ENCODE peak calls at places on chromosomes 3 and 15, in seven cellular contexts. M is neural progenitor cell, X is GM10248, S is endothelial cell, A is sigmoid colon, P is HFF-Myc, R is tibial nerve. H is an unnamed sample.

GRCh38 chr3:182148360-182148759 is 436.6 kb downstream of the SOX2 start:
- DNase-seq in M (no peak), X (no peak), S (no peak), A (no peak), P (no peak), R (no peak), H (no peak)

GRCh38 chr3:197132916-197133530 is 103.4 kb upstream of the MELTF start:
- DNase-seq in M (no peak), X (no peak), S (no peak), A (no peak), P (no peak), R (no peak), H (no peak)

GRCh38 chr3:180693656-180694055 is 14.4 kb upstream of the CCDC39 start:
- DNase-seq in M (no peak), X (no peak), S (no peak), A (no peak), P (no peak), R (no peak), H (no peak)

GRCh38 chr15:31300981-31301686 is 25.5 kb upstream of the KLF13 start:
- DNase-seq in M (no peak), X (no peak), S (no peak), A (peak; percentile 54), P (no peak), R (no peak), H (no peak)

GRCh38 chr3:11995061-11995460 is 9.1 kb upstream of the SYN2 start:
- DNase-seq in M (peak; percentile 65), X (no peak), S (no peak), A (no peak), P (no peak), R (no peak), H (no peak)

GRCh38 chr3:52046914-52047239 is 9.5 kb downstream of the DUSP7 start:
- DNase-seq in M (no peak), X (no peak), S (no peak), A (no peak), P (no peak), R (no peak), H (no peak)

GRCh38 chr3:171781711-171782127 is 28.6 kb downstream of the PLD1 start:
- DNase-seq in M (no peak), X (no peak), S (no peak), A (no peak), P (no peak), R (no peak), H (no peak)

GRCh38 chr3:55059027-55059629 is 131.3 kb upstream of the LRTM1 start:
- DNase-seq in M (no peak), X (no peak), S (no peak), A (no peak), P (no peak), R (no peak), H (no peak)

GRCh38 chr15:23038741-23039150 is 623 bp downstream of the TUBGCP5 start:
- DNase-seq in M (no peak), X (no peak), S (no peak), A (no peak), P (no peak), R (no peak), H (no peak)

GRCh38 chr3:191356586-191357439 is 26.5 kb upstream of the UTS2B start:
- DNase-seq in M (no peak), X (no peak), S (no peak), A (no peak), P (no peak), R (no peak), H (no peak)

GRCh38 chr15:70714575-70714974 is 48.8 kb downstream of the UACA start:
- DNase-seq in M (no peak), X (no peak), S (no peak), A (no peak), P (no peak), R (no peak), H (no peak)

GRCh38 chr3:120432105-120432860 is 18.5 kb downstream of the FSTL1 start:
- DNase-seq in M (peak; percentile 83), X (no peak), S (no peak), A (no peak), P (no peak), R (no peak), H (no peak)

DNA sequence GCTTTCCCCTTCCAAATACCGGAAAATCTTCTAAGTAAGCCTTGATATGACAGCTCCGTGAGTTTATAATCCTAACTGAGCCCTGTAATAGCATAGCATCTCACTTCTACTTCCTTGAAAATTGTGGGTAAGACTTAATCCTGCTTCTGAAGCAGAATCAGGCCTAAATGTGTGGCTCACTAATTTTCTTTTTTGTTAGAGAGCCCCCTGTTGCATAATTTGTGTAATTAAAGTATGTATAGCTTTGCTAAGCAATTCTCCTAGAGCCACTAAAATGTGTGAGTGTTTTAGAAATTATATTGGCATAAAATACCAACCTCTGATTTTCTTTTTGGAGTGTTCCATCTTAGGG is 304.4 kb downstream of the FGF12 start:
- DNase-seq in M (peak; percentile 34), X (no peak), S (no peak), A (no peak), P (no peak), R (no peak), H (no peak)
- TF ChIP-seq CTCF in M (peak; percentile 58), X (no peak), S (peak; percentile 39), A (no peak), P (no peak), R (no peak), H (peak; percentile 48)

GRCh38 chr15:63019539-63020109 is 22.9 kb upstream of the TPM1 start:
- DNase-seq in M (peak; percentile 73), X (no peak), S (no peak), A (peak; percentile 78), P (peak; percentile 72), R (no peak), H (no peak)
- TF ChIP-seq CTCF in M (peak; percentile 9), X (no peak), S (no peak), A (no peak), P (no peak), R (no peak), H (no peak)

DNA sequence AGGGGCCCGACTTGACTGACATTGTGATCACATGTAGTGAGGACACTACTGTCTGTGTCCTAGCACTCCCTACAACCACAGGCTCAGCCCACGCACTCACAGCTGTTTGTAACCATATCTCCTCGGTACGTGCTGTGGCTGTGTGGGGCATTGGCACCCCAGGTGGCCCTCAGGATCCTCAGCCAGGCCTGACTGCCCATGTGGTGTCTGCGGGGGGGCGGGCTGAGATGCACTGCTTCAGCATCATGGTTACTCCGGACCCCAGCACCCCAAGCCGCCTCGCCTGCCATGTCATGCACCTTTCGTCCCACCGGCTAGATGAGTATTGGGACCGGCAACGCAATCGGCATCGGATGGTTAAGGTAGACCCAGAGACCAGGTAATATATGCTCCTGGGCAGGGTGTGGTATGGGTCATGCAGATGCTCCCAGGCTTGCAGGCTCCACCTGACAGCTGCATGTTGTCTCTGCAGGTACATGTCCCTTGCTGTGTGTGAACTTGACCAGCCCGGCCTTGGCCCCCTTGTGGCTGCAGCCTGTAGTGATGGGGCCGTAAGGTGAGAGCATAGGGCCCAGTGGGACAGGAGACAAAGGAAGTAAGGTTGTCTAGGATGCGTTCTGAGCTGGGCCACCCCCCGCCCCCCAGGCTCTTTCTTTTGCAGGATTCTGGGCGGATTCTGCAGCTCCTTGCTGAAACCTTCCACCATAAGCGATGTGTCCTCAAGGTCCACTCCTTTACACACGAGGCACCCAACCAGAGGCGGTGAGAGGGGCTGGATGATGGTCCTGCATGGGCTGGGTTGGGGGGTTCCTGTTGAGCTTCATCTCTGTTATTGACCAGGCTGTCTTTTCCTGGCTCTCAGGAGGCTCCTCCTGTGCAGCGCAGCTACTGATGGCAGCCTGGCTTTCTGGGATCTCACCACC is 4.4 kb downstream of the DALRD3 start:
- DNase-seq in M (no peak), X (peak; percentile 52), S (peak; percentile 63), A (no peak), P (no peak), R (no peak), H (no peak)
- TF ChIP-seq CTCF in M (peak; percentile 48), X (peak; percentile 71), S (peak; percentile 70), A (no peak), P (peak; percentile 74), R (peak; percentile 29), H (peak; percentile 67)

GRCh38 chr3:81339040-81339845 is 422.2 kb downstream of the GBE1 start:
- DNase-seq in M (peak; percentile 11), X (peak; percentile 27), S (no peak), A (no peak), P (no peak), R (no peak), H (no peak)
- TF ChIP-seq CTCF in M (peak; percentile 64), X (no peak), S (peak; percentile 70), A (no peak), P (peak; percentile 30), R (no peak), H (peak; percentile 51)

DNA sequence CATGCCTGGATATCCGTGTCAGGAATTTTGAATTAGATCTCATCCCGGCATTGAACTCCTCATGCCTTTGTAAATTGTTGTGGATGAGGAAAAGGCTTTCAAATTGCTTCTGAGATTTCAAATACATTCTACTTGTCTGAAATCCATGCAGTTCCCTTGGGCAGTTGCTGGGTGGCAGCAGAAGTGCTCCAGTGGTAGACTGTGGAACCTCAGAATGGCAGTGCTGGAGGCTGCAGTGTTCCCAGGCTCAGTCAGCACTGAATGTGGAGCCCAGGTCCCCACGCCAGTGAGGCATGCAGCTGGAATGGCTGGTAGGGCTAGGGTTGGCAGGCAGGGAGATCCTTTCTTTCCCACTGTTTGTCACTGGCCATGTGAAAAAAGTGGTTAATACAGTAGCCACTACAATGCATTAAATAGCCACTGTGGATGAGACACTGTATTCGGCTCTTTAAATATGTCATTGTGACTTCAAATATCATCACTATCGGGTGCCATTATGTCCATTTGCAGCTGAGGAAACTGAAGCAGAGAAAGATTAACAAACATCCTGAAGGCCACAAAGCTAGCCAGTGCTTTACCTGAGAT is 98.6 kb downstream of the TPRG1 start:
- DNase-seq in M (peak; percentile 74), X (peak; percentile 39), S (peak; percentile 61), A (no peak), P (peak; percentile 44), R (no peak), H (peak; percentile 45)
- TF ChIP-seq CTCF in M (peak; percentile 63), X (peak; percentile 65), S (peak; percentile 15), A (no peak), P (peak; percentile 55), R (no peak), H (no peak)

DNA sequence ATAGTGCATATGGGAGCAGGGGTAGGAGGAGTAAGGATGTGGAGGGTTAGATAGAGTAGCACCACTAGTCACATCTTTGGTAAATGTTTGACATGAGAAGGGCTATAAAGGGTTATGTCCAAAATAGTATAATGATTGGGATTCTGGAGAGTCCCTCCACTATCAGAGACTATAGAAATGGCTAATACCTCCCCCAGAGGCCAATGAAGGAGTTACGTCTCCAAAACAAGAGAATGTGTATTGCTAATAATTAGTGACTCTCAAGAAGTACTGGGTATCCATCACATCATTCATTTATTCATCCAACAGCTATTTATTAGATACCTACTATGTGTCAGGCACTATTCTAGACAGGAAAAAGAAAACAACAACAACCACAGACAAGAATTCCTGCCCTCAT is 203.7 kb upstream of the UMPS start:
- DNase-seq in M (no peak), X (no peak), S (no peak), A (no peak), P (no peak), R (no peak), H (no peak)
- TF ChIP-seq CTCF in M (peak; percentile 28), X (no peak), S (peak; percentile 24), A (no peak), P (no peak), R (no peak), H (no peak)

GRCh38 chr15:29695486-29696167 is 126.6 kb downstream of the TJP1 start:
- DNase-seq in M (peak; percentile 49), X (no peak), S (no peak), A (no peak), P (no peak), R (no peak), H (no peak)
- TF ChIP-seq CTCF in M (peak; percentile 44), X (no peak), S (no peak), A (no peak), P (no peak), R (no peak), H (no peak)

H was measured in mesothelial cell of epicardium.